ENCODE peak calls at places on chromosomes 3 and 15, in five cellular contexts. B is hippocampal formation, P is GM04503, E is caudate nucleus, C is EL. R is an unnamed sample.

GRCh38 chr3:61574854-61575253 is 13.5 kb downstream of the PTPRG start:
- DNase-seq in B (no peak), P (peak), E (no peak), C (peak), R (peak)

GRCh38 chr3:185778069-185778468 is 46.8 kb downstream of the IGF2BP2 start:
- DNase-seq in B (no peak), P (no peak), E (no peak), C (no peak), R (no peak)

GRCh38 chr3:188832961-188833615 is 338.7 kb upstream of the TPRG1 start:
- DNase-seq in B (no peak), P (no peak), E (no peak), C (no peak), R (no peak)

GRCh38 chr3:32303051-32303786 is 64.7 kb downstream of the CMTM8 start:
- DNase-seq in B (no peak), P (no peak), E (no peak), C (no peak), R (no peak)

GRCh38 chr3:50655009-50655830 is 19.5 kb upstream of the DOCK3 start:
- DNase-seq in B (no peak), P (no peak), E (no peak), C (peak), R (no peak)

GRCh38 chr3:109731639-109732473 is 394.5 kb upstream of the DPPA4 start:
- DNase-seq in B (peak), P (peak), E (no peak), C (peak), R (peak)

GRCh38 chr15:70111203-70112017 is 13.7 kb upstream of the TLE3 start:
- DNase-seq in B (peak), P (peak), E (no peak), C (peak), R (peak)

GRCh38 chr3:175258763-175259162 is 399.6 kb downstream of the NAALADL2 start:
- DNase-seq in B (no peak), P (no peak), E (no peak), C (peak), R (no peak)

GRCh38 chr3:116339441-116340028 is 105.8 kb downstream of the LSAMP start:
- DNase-seq in B (no peak), P (peak), E (no peak), C (no peak), R (no peak)

GRCh38 chr15:92018535-92019239 is 165.2 kb downstream of the SLCO3A1 start:
- DNase-seq in B (no peak), P (no peak), E (peak), C (no peak), R (no peak)

GRCh38 chr15:75508741-75509532 is 57.4 kb upstream of the SIN3A start:
- DNase-seq in B (peak), P (no peak), E (no peak), C (peak), R (no peak)

GRCh38 chr15:77784361-77785292 is 151.9 kb upstream of the LINGO1 start:
- DNase-seq in B (no peak), P (no peak), E (no peak), C (peak), R (no peak)

GRCh38 chr3:186519021-186519658 is 25.0 kb downstream of the CRYGS start:
- DNase-seq in B (no peak), P (no peak), E (no peak), C (no peak), R (no peak)

GRCh38 chr3:197490098-197490497 is 65.7 kb downstream of the BDH1 start:
- DNase-seq in B (no peak), P (no peak), E (no peak), C (peak), R (no peak)

GRCh38 chr3:118267588-118267987 is 767.1 kb downstream of the IGSF11 start:
- DNase-seq in B (no peak), P (no peak), E (no peak), C (no peak), R (no peak)

GRCh38 chr15:63460210-63461135 is 43.9 kb upstream of the USP3 start:
- DNase-seq in B (no peak), P (no peak), E (no peak), C (no peak), R (no peak)

GRCh38 chr15:58444056-58444455 is 12.3 kb downstream of the LIPC start:
- DNase-seq in B (no peak), P (no peak), E (no peak), C (no peak), R (no peak)

GRCh38 chr15:73655724-73656123 is 22.5 kb upstream of the NPTN start:
- DNase-seq in B (no peak), P (no peak), E (no peak), C (no peak), R (no peak)

GRCh38 chr3:69297525-69297924 is 88.4 kb downstream of the FRMD4B start:
- DNase-seq in B (no peak), P (no peak), E (no peak), C (no peak), R (no peak)

GRCh38 chr3:181999314-181999713 is 287.6 kb downstream of the SOX2 start:
- DNase-seq in B (no peak), P (no peak), E (no peak), C (no peak), R (no peak)

GRCh38 chr15:73809728-73810501 is 56.8 kb upstream of the INSYN1 start:
- DNase-seq in B (no peak), P (no peak), E (no peak), C (no peak), R (no peak)

GRCh38 chr3:185402561-185402960 is 39.6 kb downstream of the MAP3K13 start:
- DNase-seq in B (no peak), P (no peak), E (no peak), C (peak), R (no peak)

GRCh38 chr15:99100245-99101173 is 4.4 kb upstream of the SYNM start:
- DNase-seq in B (peak), P (no peak), E (peak), C (peak), R (no peak)

GRCh38 chr3:185272051-185272450 is 18.2 kb upstream of the EHHADH start:
- DNase-seq in B (no peak), P (no peak), E (no peak), C (no peak), R (no peak)

GRCh38 chr3:134048278-134048996 is 18.7 kb upstream of the SLCO2A1 start:
- DNase-seq in B (no peak), P (no peak), E (no peak), C (no peak), R (no peak)

GRCh38 chr3:58521002-58521670 is 15.9 kb downstream of the ACOX2 start:
- DNase-seq in B (no peak), P (no peak), E (no peak), C (no peak), R (no peak)

GRCh38 chr15:62456011-62456920 is 291.2 kb upstream of the C2CD4B start:
- DNase-seq in B (no peak), P (no peak), E (no peak), C (no peak), R (no peak)